ENCODE peak calls at places on chromosomes 5 and 9, in six cellular contexts. One of them, this sample, is unnamed.

GRCh38 chr5:143401253-143401845 is 2.1 kb downstream of the NR3C1 start:
- DNase-seq in anterior cingulate cortex: no peak
- DNase-seq in SW480: no peak
- DNase-seq in astrocyte of the spinal cord: peak
- DNase-seq in NCI-H187: no peak
- DNase-seq in RPMI8226: no peak
- DNase-seq in this sample: peak

GRCh38 chr9:123350590-123351310 is 5.2 kb upstream of the CRB2 start:
- DNase-seq in SW480: no peak
- DNase-seq in astrocyte of the spinal cord: no peak
- DNase-seq in RPMI8226: no peak
- DNase-seq in anterior cingulate cortex: no peak
- DNase-seq in NCI-H187: no peak
- DNase-seq in this sample: no peak

GRCh38 chr5:171155621-171156020 is 153.4 kb upstream of the TLX3 start:
- DNase-seq in NCI-H187: no peak
- DNase-seq in RPMI8226: no peak
- DNase-seq in astrocyte of the spinal cord: peak
- DNase-seq in SW480: peak
- DNase-seq in anterior cingulate cortex: no peak
- DNase-seq in this sample: no peak

GRCh38 chr5:175746851-175747250 is 89.0 kb downstream of the HRH2 start:
- DNase-seq in RPMI8226: no peak
- DNase-seq in NCI-H187: no peak
- DNase-seq in astrocyte of the spinal cord: no peak
- DNase-seq in anterior cingulate cortex: peak
- DNase-seq in SW480: peak
- DNase-seq in this sample: peak

GRCh38 chr5:34585601-34586104 is 70.5 kb upstream of the RAI14 start:
- DNase-seq in RPMI8226: no peak
- DNase-seq in anterior cingulate cortex: no peak
- DNase-seq in NCI-H187: no peak
- DNase-seq in astrocyte of the spinal cord: peak
- DNase-seq in SW480: no peak
- DNase-seq in this sample: no peak

GRCh38 chr5:143782588-143783386 is 29.2 kb upstream of the HMHB1 start:
- DNase-seq in anterior cingulate cortex: no peak
- DNase-seq in SW480: no peak
- DNase-seq in NCI-H187: no peak
- DNase-seq in RPMI8226: no peak
- DNase-seq in astrocyte of the spinal cord: no peak
- DNase-seq in this sample: no peak

GRCh38 chr9:2493106-2493505 is 128.5 kb upstream of the VLDLR start:
- DNase-seq in NCI-H187: no peak
- DNase-seq in anterior cingulate cortex: no peak
- DNase-seq in RPMI8226: no peak
- DNase-seq in SW480: no peak
- DNase-seq in astrocyte of the spinal cord: no peak
- DNase-seq in this sample: no peak

GRCh38 chr5:83564069-83564749 is 92.7 kb downstream of the VCAN start:
- DNase-seq in RPMI8226: peak
- DNase-seq in anterior cingulate cortex: no peak
- DNase-seq in astrocyte of the spinal cord: peak
- DNase-seq in NCI-H187: peak
- DNase-seq in SW480: peak
- DNase-seq in this sample: peak

GRCh38 chr5:40071870-40072269 is 607.8 kb upstream of the PTGER4 start:
- DNase-seq in RPMI8226: no peak
- DNase-seq in NCI-H187: no peak
- DNase-seq in astrocyte of the spinal cord: peak
- DNase-seq in SW480: no peak
- DNase-seq in anterior cingulate cortex: no peak
- DNase-seq in this sample: no peak

GRCh38 chr9:69380811-69381210 is 55.8 kb downstream of the ENTREP1 start:
- DNase-seq in NCI-H187: no peak
- DNase-seq in RPMI8226: no peak
- DNase-seq in anterior cingulate cortex: no peak
- DNase-seq in SW480: no peak
- DNase-seq in astrocyte of the spinal cord: peak
- DNase-seq in this sample: no peak

GRCh38 chr9:113361304-113362018 is 12.1 kb downstream of the BSPRY start:
- DNase-seq in RPMI8226: no peak
- DNase-seq in anterior cingulate cortex: peak
- DNase-seq in astrocyte of the spinal cord: peak
- DNase-seq in NCI-H187: no peak
- DNase-seq in SW480: no peak
- DNase-seq in this sample: no peak

GRCh38 chr5:54226215-54226614 is 84.2 kb downstream of the ARL15 start:
- DNase-seq in astrocyte of the spinal cord: no peak
- DNase-seq in NCI-H187: no peak
- DNase-seq in RPMI8226: no peak
- DNase-seq in SW480: no peak
- DNase-seq in anterior cingulate cortex: no peak
- DNase-seq in this sample: no peak

GRCh38 chr5:96745844-96746531 is 61.8 kb downstream of the ERAP1 start:
- DNase-seq in anterior cingulate cortex: no peak
- DNase-seq in SW480: no peak
- DNase-seq in NCI-H187: no peak
- DNase-seq in RPMI8226: no peak
- DNase-seq in astrocyte of the spinal cord: no peak
- DNase-seq in this sample: no peak

GRCh38 chr5:89241186-89241585 is 358.2 kb upstream of the MEF2C start:
- DNase-seq in anterior cingulate cortex: no peak
- DNase-seq in SW480: no peak
- DNase-seq in NCI-H187: no peak
- DNase-seq in RPMI8226: no peak
- DNase-seq in astrocyte of the spinal cord: peak
- DNase-seq in this sample: no peak